ENCODE peak calls at places on chromosomes 4 and X, in five cellular contexts. Z, T, A, C and R are unnamed samples.

GRCh38 chr4:152643153-152644035 is 36.4 kb downstream of the TMEM154 start:
- DNase-seq in C (no peak), Z (no peak), A (peak), T (no peak), R (no peak)

GRCh38 chr4:41363384-41363981 is 106.8 kb downstream of the UCHL1 start:
- DNase-seq in A (no peak), T (peak), C (no peak), Z (no peak), R (no peak)

GRCh38 chr4:64756016-64756415 is 346.8 kb upstream of the TECRL start:
- DNase-seq in T (no peak), Z (peak), A (no peak), C (no peak), R (no peak)

GRCh38 chrX:140715787-140716186 is 6.2 kb downstream of the LINC00632 start:
- DNase-seq in Z (no peak), T (no peak), C (no peak), A (no peak), R (no peak)

GRCh38 chr4:166957451-166957850 is 276.8 kb downstream of the SPOCK3 start:
- DNase-seq in A (no peak), Z (no peak), T (no peak), C (no peak), R (no peak)

GRCh38 chrX:11422529-11422857 is 129.3 kb downstream of the AMELX start:
- DNase-seq in Z (no peak), C (no peak), T (no peak), A (no peak), R (no peak)

GRCh38 chr4:74112399-74113090 is 13.6 kb upstream of the CXCL2 start:
- DNase-seq in T (no peak), A (no peak), C (no peak), Z (no peak), R (no peak)

GRCh38 chr4:10684631-10685030 is at the start of gene CLNK:
- DNase-seq in T (no peak), C (no peak), A (no peak), Z (no peak), R (no peak)

GRCh38 chrX:105648732-105649131 is 173.6 kb upstream of the NRK start:
- DNase-seq in T (no peak), Z (no peak), A (no peak), C (no peak), R (no peak)

GRCh38 chr4:120071192-120071795 is 4.6 kb upstream of the MAD2L1 start:
- DNase-seq in T (peak), C (peak), A (peak), Z (no peak), R (no peak)

GRCh38 chrX:22629105-22629725 is 356.5 kb downstream of the CBLL2 start:
- DNase-seq in Z (no peak), A (no peak), T (peak), C (no peak), R (no peak)

GRCh38 chr4:134787315-134787714 is 585.7 kb upstream of the PABPC4L start:
- DNase-seq in T (no peak), Z (peak), C (no peak), A (no peak), R (no peak)

GRCh38 chr4:184280591-184281071 is 63.0 kb upstream of the ENPP6 start:
- DNase-seq in Z (no peak), A (peak), T (no peak), C (no peak), R (no peak)

GRCh38 chrX:72712094-72712755 is 1.9 kb downstream of the PHKA1 start:
- DNase-seq in T (peak), A (no peak), Z (no peak), C (no peak), R (no peak)

GRCh38 chr4:176792348-176793059 is at the start of gene VEGFC:
- DNase-seq in Z (no peak), T (peak), C (no peak), A (peak), R (no peak)

GRCh38 chr4:78131403-78131802 is 74.3 kb downstream of the FRAS1 start:
- DNase-seq in T (peak), A (no peak), Z (no peak), C (no peak), R (no peak)

GRCh38 chrX:122154019-122154418 is 1030.1 kb upstream of the GRIA3 start:
- DNase-seq in T (no peak), Z (no peak), C (no peak), A (no peak), R (no peak)

GRCh38 chrX:53383376-53384087 is 38.9 kb downstream of the SMC1A start:
- DNase-seq in C (no peak), Z (no peak), T (no peak), A (no peak), R (no peak)

GRCh38 chr4:83150563-83151330 is 36.2 kb upstream of the PLAC8 start:
- DNase-seq in T (no peak), C (no peak), Z (no peak), A (no peak), R (no peak)

GRCh38 chr4:8495803-8496202 is 55.2 kb downstream of the TRMT44 start:
- DNase-seq in C (no peak), T (no peak), A (no peak), Z (no peak), R (no peak)

GRCh38 chr4:153611679-153612078 is 72.4 kb upstream of the TLR2 start:
- DNase-seq in A (no peak), C (no peak), T (no peak), Z (peak), R (no peak)

GRCh38 chrX:129876734-129877395 is 29.1 kb upstream of the UTP14A start:
- DNase-seq in A (no peak), C (no peak), T (peak), Z (peak), R (no peak)

GRCh38 chr4:131644619-131645018 is 1504.5 kb upstream of the PCDH10 start:
- DNase-seq in C (no peak), Z (no peak), T (no peak), A (no peak), R (no peak)